ENCODE peak calls at places on chromosomes 4 and X, in ten cellular contexts. One of them, this sample, is unnamed.

GRCh38 chrX:110167952-110168451 is 149.9 kb downstream of the AMMECR1 start:
- DNase-seq in Caco-2: peak; percentile 14
- DNase-seq in fibroblast of lung: peak; percentile 53
- DNase-seq in uterus: no peak
- DNase-seq in ascending aorta: no peak
- DNase-seq in foreskin fibroblast: peak; percentile 27
- DNase-seq in heart left ventricle: no peak
- DNase-seq in lower leg skin: no peak
- DNase-seq in cardiac muscle cell: peak; percentile 62
- DNase-seq in IMR-90: no peak
- DNase-seq in this sample: no peak

GRCh38 chr4:5469151-5469775 is 239.1 kb downstream of the EVC2 start:
- DNase-seq in IMR-90: no peak
- DNase-seq in Caco-2: no peak
- DNase-seq in fibroblast of lung: no peak
- DNase-seq in ascending aorta: no peak
- DNase-seq in uterus: no peak
- DNase-seq in lower leg skin: no peak
- DNase-seq in foreskin fibroblast: no peak
- DNase-seq in heart left ventricle: no peak
- DNase-seq in cardiac muscle cell: no peak
- DNase-seq in this sample: no peak

GRCh38 chr4:47705326-47705981 is 132.4 kb downstream of the CORIN start:
- DNase-seq in heart left ventricle: no peak
- DNase-seq in lower leg skin: no peak
- DNase-seq in foreskin fibroblast: no peak
- DNase-seq in Caco-2: peak; percentile 15
- DNase-seq in fibroblast of lung: peak; percentile 15
- DNase-seq in cardiac muscle cell: peak; percentile 66
- DNase-seq in IMR-90: peak; percentile 55
- DNase-seq in ascending aorta: no peak
- DNase-seq in uterus: no peak
- DNase-seq in this sample: peak; percentile 35

GRCh38 chr4:16745009-16745408 is 153.4 kb downstream of the LDB2 start:
- DNase-seq in foreskin fibroblast: peak; percentile 22
- DNase-seq in uterus: peak; percentile 64
- DNase-seq in Caco-2: no peak
- DNase-seq in heart left ventricle: peak; percentile 36
- DNase-seq in IMR-90: peak; percentile 89
- DNase-seq in cardiac muscle cell: no peak
- DNase-seq in ascending aorta: no peak
- DNase-seq in lower leg skin: peak; percentile 33
- DNase-seq in fibroblast of lung: peak; percentile 85
- DNase-seq in this sample: peak; percentile 73

GRCh38 chrX:45794323-45794994 is 593.8 kb upstream of the DIPK2B start:
- DNase-seq in heart left ventricle: no peak
- DNase-seq in Caco-2: no peak
- DNase-seq in ascending aorta: no peak
- DNase-seq in foreskin fibroblast: no peak
- DNase-seq in uterus: no peak
- DNase-seq in cardiac muscle cell: no peak
- DNase-seq in lower leg skin: no peak
- DNase-seq in fibroblast of lung: no peak
- DNase-seq in IMR-90: no peak
- DNase-seq in this sample: no peak

GRCh38 chr4:123530357-123530756 is 133.8 kb downstream of the SPRY1 start:
- DNase-seq in Caco-2: no peak
- DNase-seq in IMR-90: no peak
- DNase-seq in fibroblast of lung: no peak
- DNase-seq in lower leg skin: no peak
- DNase-seq in heart left ventricle: no peak
- DNase-seq in foreskin fibroblast: no peak
- DNase-seq in cardiac muscle cell: no peak
- DNase-seq in ascending aorta: no peak
- DNase-seq in uterus: no peak
- DNase-seq in this sample: no peak

GRCh38 chr4:76562851-76563803 is 128.1 kb downstream of the SHROOM3 start:
- DNase-seq in cardiac muscle cell: no peak
- DNase-seq in heart left ventricle: no peak
- DNase-seq in Caco-2: peak; percentile 48
- DNase-seq in uterus: no peak
- DNase-seq in IMR-90: no peak
- DNase-seq in ascending aorta: no peak
- DNase-seq in fibroblast of lung: peak; percentile 70
- DNase-seq in lower leg skin: no peak
- DNase-seq in foreskin fibroblast: no peak
- DNase-seq in this sample: no peak

GRCh38 chrX:15468036-15468435 is 25.1 kb downstream of the PIR start:
- DNase-seq in IMR-90: peak; percentile 67
- DNase-seq in Caco-2: peak; percentile 1
- DNase-seq in fibroblast of lung: peak; percentile 44
- DNase-seq in uterus: no peak
- DNase-seq in foreskin fibroblast: peak; percentile 64
- DNase-seq in lower leg skin: peak; percentile 62
- DNase-seq in ascending aorta: no peak
- DNase-seq in cardiac muscle cell: peak; percentile 57
- DNase-seq in heart left ventricle: no peak
- DNase-seq in this sample: peak; percentile 72

GRCh38 chrX:41921492-41922124 is 1.7 kb downstream of the CASK start:
- DNase-seq in IMR-90: peak; percentile 37
- DNase-seq in foreskin fibroblast: peak; percentile 32
- DNase-seq in ascending aorta: no peak
- DNase-seq in Caco-2: peak; percentile 10
- DNase-seq in fibroblast of lung: peak; percentile 34
- DNase-seq in heart left ventricle: no peak
- DNase-seq in lower leg skin: no peak
- DNase-seq in cardiac muscle cell: no peak
- DNase-seq in uterus: no peak
- DNase-seq in this sample: peak; percentile 73

GRCh38 chrX:154048398-154048797 is 28.7 kb upstream of the IRAK1 start:
- DNase-seq in foreskin fibroblast: no peak
- DNase-seq in fibroblast of lung: no peak
- DNase-seq in ascending aorta: no peak
- DNase-seq in heart left ventricle: no peak
- DNase-seq in cardiac muscle cell: no peak
- DNase-seq in lower leg skin: no peak
- DNase-seq in uterus: no peak
- DNase-seq in Caco-2: no peak
- DNase-seq in IMR-90: no peak
- DNase-seq in this sample: no peak

GRCh38 chrX:133749951-133750350 is 235.4 kb downstream of the GPC3 start:
- DNase-seq in fibroblast of lung: no peak
- DNase-seq in lower leg skin: no peak
- DNase-seq in Caco-2: no peak
- DNase-seq in heart left ventricle: no peak
- DNase-seq in cardiac muscle cell: no peak
- DNase-seq in ascending aorta: no peak
- DNase-seq in IMR-90: no peak
- DNase-seq in uterus: no peak
- DNase-seq in foreskin fibroblast: no peak
- DNase-seq in this sample: no peak

GRCh38 chr4:152165146-152165545 is 370.7 kb downstream of the FBXW7 start:
- DNase-seq in ascending aorta: no peak
- DNase-seq in uterus: no peak
- DNase-seq in cardiac muscle cell: no peak
- DNase-seq in foreskin fibroblast: no peak
- DNase-seq in fibroblast of lung: peak; percentile 39
- DNase-seq in Caco-2: no peak
- DNase-seq in lower leg skin: no peak
- DNase-seq in IMR-90: no peak
- DNase-seq in heart left ventricle: no peak
- DNase-seq in this sample: peak; percentile 4

GRCh38 chr4:86048426-86048825 is 311.4 kb downstream of the MAPK10 start:
- DNase-seq in IMR-90: peak; percentile 40
- DNase-seq in cardiac muscle cell: no peak
- DNase-seq in ascending aorta: no peak
- DNase-seq in foreskin fibroblast: peak; percentile 71
- DNase-seq in Caco-2: no peak
- DNase-seq in lower leg skin: no peak
- DNase-seq in uterus: no peak
- DNase-seq in heart left ventricle: no peak
- DNase-seq in fibroblast of lung: peak; percentile 63
- DNase-seq in this sample: no peak

GRCh38 chr4:86054676-86055075 is 305.2 kb downstream of the MAPK10 start:
- DNase-seq in heart left ventricle: no peak
- DNase-seq in ascending aorta: no peak
- DNase-seq in uterus: no peak
- DNase-seq in cardiac muscle cell: no peak
- DNase-seq in fibroblast of lung: no peak
- DNase-seq in IMR-90: no peak
- DNase-seq in lower leg skin: no peak
- DNase-seq in foreskin fibroblast: no peak
- DNase-seq in Caco-2: no peak
- DNase-seq in this sample: no peak

GRCh38 chr4:86044593-86044985 is 315.3 kb downstream of the MAPK10 start:
- DNase-seq in ascending aorta: no peak
- DNase-seq in foreskin fibroblast: no peak
- DNase-seq in uterus: no peak
- DNase-seq in cardiac muscle cell: no peak
- DNase-seq in Caco-2: no peak
- DNase-seq in IMR-90: no peak
- DNase-seq in heart left ventricle: no peak
- DNase-seq in fibroblast of lung: no peak
- DNase-seq in lower leg skin: no peak
- DNase-seq in this sample: no peak

GRCh38 chr4:86055898-86056297 is 304.0 kb downstream of the MAPK10 start:
- DNase-seq in ascending aorta: no peak
- DNase-seq in Caco-2: no peak
- DNase-seq in foreskin fibroblast: no peak
- DNase-seq in lower leg skin: no peak
- DNase-seq in cardiac muscle cell: no peak
- DNase-seq in IMR-90: peak; percentile 18
- DNase-seq in fibroblast of lung: peak; percentile 45
- DNase-seq in heart left ventricle: no peak
- DNase-seq in uterus: no peak
- DNase-seq in this sample: no peak

DNA sequence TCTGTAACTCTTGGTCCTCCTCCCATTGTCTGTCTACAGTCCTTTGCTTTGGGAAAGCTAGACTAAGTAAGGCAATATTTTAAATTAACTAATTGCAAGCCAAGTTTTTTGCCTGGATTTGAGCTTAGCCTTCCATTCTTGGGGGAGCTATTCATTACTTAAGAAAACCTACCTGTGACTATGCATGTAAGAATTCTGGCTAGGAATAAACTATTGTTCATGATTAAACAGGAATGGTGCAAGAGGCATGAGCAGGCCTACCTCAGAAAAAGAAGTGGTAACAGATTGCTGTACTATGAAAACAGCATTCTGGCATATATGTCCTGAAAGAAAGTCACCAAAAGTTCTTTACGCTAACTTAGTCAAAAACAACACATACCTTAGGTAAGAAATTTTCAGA is 309.3 kb downstream of the MAPK10 start:
- DNase-seq in ascending aorta: no peak
- DNase-seq in Caco-2: no peak
- DNase-seq in cardiac muscle cell: no peak
- DNase-seq in foreskin fibroblast: no peak
- DNase-seq in heart left ventricle: no peak
- DNase-seq in uterus: no peak
- DNase-seq in lower leg skin: no peak
- DNase-seq in IMR-90: no peak
- DNase-seq in fibroblast of lung: peak; percentile 25
- DNase-seq in this sample: peak; percentile 29
- H3K4me3 ChIP-seq in ascending aorta: no peak overlapping the region
- H3K4me3 ChIP-seq in Caco-2: no peak overlapping the region
- H3K4me3 ChIP-seq in cardiac muscle cell: no peak overlapping the region
- H3K4me3 ChIP-seq in foreskin fibroblast: no peak overlapping the region
- H3K4me3 ChIP-seq in heart left ventricle: no peak overlapping the region
- H3K4me3 ChIP-seq in uterus: no peak overlapping the region
- H3K4me3 ChIP-seq in lower leg skin: no peak overlapping the region
- H3K4me3 ChIP-seq in IMR-90: no peak overlapping the region
- H3K4me3 ChIP-seq in fibroblast of lung: no peak overlapping the region
- H3K4me3 ChIP-seq in this sample: no peak overlapping the region

GRCh38 chr4:1992468-1993168 is 16.2 kb downstream of the NELFA start:
- DNase-seq in heart left ventricle: no peak
- DNase-seq in IMR-90: no peak
- DNase-seq in ascending aorta: no peak
- DNase-seq in Caco-2: no peak
- DNase-seq in lower leg skin: no peak
- DNase-seq in foreskin fibroblast: no peak
- DNase-seq in uterus: no peak
- DNase-seq in fibroblast of lung: peak; percentile 16
- DNase-seq in cardiac muscle cell: no peak
- DNase-seq in this sample: peak; percentile 26
- TF ChIP-seq CTCF in heart left ventricle: no peak
- TF ChIP-seq CTCF in IMR-90: no peak
- TF ChIP-seq CTCF in ascending aorta: no peak
- TF ChIP-seq CTCF in Caco-2: no peak
- TF ChIP-seq CTCF in lower leg skin: no peak
- TF ChIP-seq CTCF in foreskin fibroblast: no peak
- TF ChIP-seq CTCF in uterus: no peak
- TF ChIP-seq CTCF in fibroblast of lung: no peak
- TF ChIP-seq CTCF in cardiac muscle cell: peak; percentile 33
- TF ChIP-seq CTCF in this sample: peak; percentile 1

DNA sequence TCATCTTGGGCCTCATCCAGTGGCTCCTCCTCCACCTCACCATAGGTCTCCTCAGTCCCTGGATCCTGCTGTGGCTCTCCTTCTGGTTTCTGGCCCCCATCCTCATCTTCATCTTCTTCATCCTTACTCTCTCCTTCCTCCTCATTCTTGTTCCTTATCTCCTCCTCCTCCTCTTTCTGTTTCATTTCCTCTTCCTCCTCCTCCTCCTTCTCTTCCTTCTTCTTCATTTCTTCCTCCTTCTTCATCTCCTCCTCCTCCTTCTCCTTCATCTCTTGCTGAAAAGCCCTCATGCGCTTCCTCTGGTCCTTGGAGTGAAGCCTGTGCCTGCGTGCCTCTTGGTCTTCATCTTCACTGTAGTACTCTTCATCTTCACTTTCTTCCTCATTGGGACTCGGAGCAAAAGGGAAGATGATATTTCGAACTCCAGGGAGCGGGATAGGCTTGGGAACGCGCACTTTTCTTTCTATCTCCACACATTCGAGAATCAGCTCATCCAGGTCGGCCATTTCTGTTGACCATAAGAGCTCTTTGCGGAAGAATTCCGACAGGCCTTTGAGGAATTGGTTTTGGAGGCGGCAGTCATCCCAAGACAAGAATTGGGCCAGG is 1.5 kb downstream of the RTL5 start:
- DNase-seq in fibroblast of lung: no peak
- DNase-seq in uterus: no peak
- DNase-seq in heart left ventricle: no peak
- DNase-seq in ascending aorta: no peak
- DNase-seq in cardiac muscle cell: no peak
- DNase-seq in foreskin fibroblast: no peak
- DNase-seq in lower leg skin: no peak
- DNase-seq in IMR-90: no peak
- DNase-seq in Caco-2: no peak
- DNase-seq in this sample: no peak
- H3K4me3 ChIP-seq in fibroblast of lung: peak overlapping the region; percentile 59
- H3K4me3 ChIP-seq in uterus: no peak overlapping the region
- H3K4me3 ChIP-seq in heart left ventricle: no peak overlapping the region
- H3K4me3 ChIP-seq in ascending aorta: peak overlapping the region; percentile 47
- H3K4me3 ChIP-seq in cardiac muscle cell: no peak overlapping the region
- H3K4me3 ChIP-seq in foreskin fibroblast: peak overlapping the region; percentile 64
- H3K4me3 ChIP-seq in lower leg skin: no peak overlapping the region
- H3K4me3 ChIP-seq in IMR-90: no peak overlapping the region
- H3K4me3 ChIP-seq in Caco-2: no peak overlapping the region
- H3K4me3 ChIP-seq in this sample: no peak overlapping the region

DNA sequence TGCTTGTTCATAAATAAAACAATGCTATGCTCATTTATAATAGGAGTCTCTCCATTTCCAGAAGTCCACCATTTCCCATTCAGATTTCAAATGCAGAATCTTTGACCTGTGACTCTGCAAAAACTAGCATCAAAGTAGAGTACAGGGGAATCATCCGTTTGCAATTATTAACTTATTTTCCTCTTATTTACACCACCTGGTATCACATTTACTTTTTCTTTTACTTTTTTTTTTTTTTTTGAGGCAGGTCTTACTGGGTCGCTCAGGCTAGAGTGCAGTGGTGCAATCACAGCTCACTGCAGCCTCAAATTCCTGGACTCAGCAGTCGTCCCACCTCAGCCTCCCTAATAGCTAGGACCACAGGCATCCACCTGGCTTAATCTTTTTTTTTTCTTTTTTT is 37.6 kb downstream of the RBM47 start:
- DNase-seq in lower leg skin: no peak
- DNase-seq in cardiac muscle cell: no peak
- DNase-seq in heart left ventricle: no peak
- DNase-seq in IMR-90: no peak
- DNase-seq in ascending aorta: no peak
- DNase-seq in uterus: no peak
- DNase-seq in fibroblast of lung: no peak
- DNase-seq in foreskin fibroblast: no peak
- DNase-seq in Caco-2: no peak
- DNase-seq in this sample: no peak
- TF ChIP-seq CTCF in lower leg skin: no peak
- TF ChIP-seq CTCF in cardiac muscle cell: no peak
- TF ChIP-seq CTCF in heart left ventricle: no peak
- TF ChIP-seq CTCF in IMR-90: no peak
- TF ChIP-seq CTCF in ascending aorta: no peak
- TF ChIP-seq CTCF in uterus: no peak
- TF ChIP-seq CTCF in fibroblast of lung: no peak
- TF ChIP-seq CTCF in foreskin fibroblast: no peak
- TF ChIP-seq CTCF in Caco-2: no peak
- TF ChIP-seq CTCF in this sample: no peak